ENCODE peak calls at places on chromosomes 1 and 21, in nine cellular contexts. Y is NCI-H1417 treated with DMSO at 0.1 percent for 48 hours; L is heart right ventricle; N is activated CD8-positive, alpha-beta memory T cell treated with anti-CD3 and anti-CD28 coated beads, Interleukin-2, amount 50 U/mL, for 48 hours; R is NCI-H2171; Q is SW480; Z is stimulated activated CD4-positive, alpha-beta T cell treated with anti-CD3 and anti-CD28 coated beads, TNF-alpha, amount 100 ng/mL, for 4 hours; S is nephron progenitor cell; E is NCI-H774. F is an unnamed sample.

GRCh38 chr21:30590297-30590696 is at the start of gene KRTAP22-2:
- DNase-seq in Y (no peak), L (no peak), N (no peak), R (no peak), Q (no peak), Z (no peak), S (no peak), E (no peak), F (no peak)

GRCh38 chr1:197268012-197268411 is at the start of gene CRB1:
- DNase-seq in Y (peak), L (no peak), N (no peak), R (no peak), Q (no peak), Z (no peak), S (peak), E (no peak), F (peak)

GRCh38 chr1:85605519-85606413 is 25.2 kb downstream of the CCN1 start:
- DNase-seq in Y (no peak), L (no peak), N (no peak), R (no peak), Q (peak), Z (no peak), S (no peak), E (no peak), F (no peak)

GRCh38 chr1:113976609-113977278 is 2.5 kb upstream of the OLFML3 start:
- DNase-seq in Y (no peak), L (no peak), N (no peak), R (no peak), Q (no peak), Z (no peak), S (peak), E (no peak), F (peak)

GRCh38 chr1:41704189-41704588 is 214.5 kb downstream of the HIVEP3 start:
- DNase-seq in Y (no peak), L (no peak), N (no peak), R (peak), Q (no peak), Z (no peak), S (no peak), E (no peak), F (no peak)

GRCh38 chr1:46302091-46303037 is 1.1 kb downstream of the LRRC41 start:
- DNase-seq in Y (no peak), L (peak), N (peak), R (peak), Q (peak), Z (peak), S (peak), E (peak), F (peak)

GRCh38 chr1:163258181-163258580 is 55.5 kb upstream of the RGS5 start:
- DNase-seq in Y (no peak), L (no peak), N (no peak), R (no peak), Q (no peak), Z (no peak), S (no peak), E (no peak), F (no peak)

GRCh38 chr1:63914241-63914640 is 140.4 kb downstream of the ROR1 start:
- DNase-seq in Y (no peak), L (no peak), N (no peak), R (no peak), Q (no peak), Z (no peak), S (no peak), E (no peak), F (no peak)

GRCh38 chr21:45539046-45539795 is 3.0 kb downstream of the SLC19A1 start:
- DNase-seq in Y (no peak), L (no peak), N (peak), R (no peak), Q (no peak), Z (no peak), S (no peak), E (no peak), F (no peak)

GRCh38 chr21:34004013-34004938 is 69.1 kb upstream of the MRPS6 start:
- DNase-seq in Y (no peak), L (no peak), N (no peak), R (no peak), Q (no peak), Z (no peak), S (no peak), E (no peak), F (no peak)

GRCh38 chr1:220084460-220084859 is 5.1 kb downstream of the BPNT1 start:
- DNase-seq in Y (no peak), L (no peak), N (no peak), R (no peak), Q (no peak), Z (no peak), S (no peak), E (no peak), F (no peak)

GRCh38 chr1:151294748-151295462 is 12.8 kb downstream of the ZNF687 start:
- DNase-seq in Y (no peak), L (no peak), N (no peak), R (no peak), Q (no peak), Z (no peak), S (no peak), E (no peak), F (no peak)

GRCh38 chr1:117607471-117607870 is 1.6 kb downstream of the TENT5C start:
- DNase-seq in Y (no peak), L (no peak), N (peak), R (no peak), Q (no peak), Z (no peak), S (peak), E (no peak), F (no peak)

GRCh38 chr1:5937373-5937857 is 54.8 kb downstream of the NPHP4 start:
- DNase-seq in Y (no peak), L (no peak), N (peak), R (no peak), Q (no peak), Z (no peak), S (no peak), E (no peak), F (no peak)